ENCODE peak calls at places on chromosomes 2 and 18, in nine cellular contexts. T is heart left ventricle, M is aorta, V is SJSA1, C is cardiac muscle cell, H is HCT116, K is MM.1S, X is prostate gland, L is neuronal stem cell. W is an unnamed sample.

GRCh38 chr2:237603718-237604362 is 13.3 kb upstream of the RAB17 start:
- DNase-seq in T (peak; percentile 63), M (peak; percentile 66), V (peak; percentile 46), C (peak; percentile 85), H (no peak), K (peak; percentile 91), X (no peak), L (no peak), W (peak; percentile 57)

GRCh38 chr2:67572721-67573485 is 175.8 kb downstream of the ETAA1 start:
- DNase-seq in T (no peak), M (peak; percentile 48), V (no peak), C (no peak), H (no peak), K (no peak), X (peak; percentile 51), L (no peak), W (peak; percentile 55)

GRCh38 chr18:9753863-9754262 is 45.8 kb downstream of the RAB31 start:
- DNase-seq in T (no peak), M (no peak), V (no peak), C (no peak), H (no peak), K (no peak), X (no peak), L (no peak), W (no peak)

GRCh38 chr2:98445708-98446577 is 1.3 kb downstream of the INPP4A start:
- DNase-seq in T (no peak), M (peak; percentile 40), V (no peak), C (no peak), H (no peak), K (peak; percentile 74), X (no peak), L (no peak), W (no peak)

GRCh38 chr2:204407209-204408070 is 137.8 kb upstream of the PARD3B start:
- DNase-seq in T (no peak), M (no peak), V (peak; percentile 7), C (no peak), H (no peak), K (no peak), X (no peak), L (no peak), W (no peak)

GRCh38 chr2:36559221-36559942 is 38.6 kb downstream of the FEZ2 start:
- DNase-seq in T (no peak), M (no peak), V (no peak), C (no peak), H (no peak), K (no peak), X (no peak), L (no peak), W (no peak)

GRCh38 chr2:74902281-74902860 is 56.1 kb upstream of the POLE4 start:
- DNase-seq in T (no peak), M (no peak), V (no peak), C (no peak), H (no peak), K (no peak), X (no peak), L (no peak), W (no peak)

GRCh38 chr2:152405206-152406118 is 70.5 kb downstream of the FMNL2 start:
- DNase-seq in T (no peak), M (no peak), V (peak; percentile 67), C (no peak), H (peak; percentile 51), K (no peak), X (peak; percentile 47), L (no peak), W (peak; percentile 23)

GRCh38 chr2:96665083-96665569 is 22.6 kb downstream of the FER1L5 start:
- DNase-seq in T (no peak), M (peak; percentile 79), V (peak; percentile 87), C (peak; percentile 99), H (peak; percentile 15), K (no peak), X (peak; percentile 72), L (no peak), W (no peak)

GRCh38 chr18:57856128-57856527 is 53.0 kb upstream of the ATP8B1 start:
- DNase-seq in T (no peak), M (no peak), V (no peak), C (no peak), H (no peak), K (no peak), X (no peak), L (no peak), W (no peak)

GRCh38 chr2:207130958-207131521 is 34.7 kb downstream of the KLF7 start:
- DNase-seq in T (no peak), M (no peak), V (no peak), C (no peak), H (no peak), K (no peak), X (no peak), L (no peak), W (no peak)

GRCh38 chr2:129388870-129389269 is 590.6 kb upstream of the RAB6C start:
- DNase-seq in T (no peak), M (no peak), V (no peak), C (no peak), H (no peak), K (no peak), X (no peak), L (no peak), W (no peak)

GRCh38 chr2:39136799-39137198 is 15.9 kb upstream of the SOS1 start:
- DNase-seq in T (no peak), M (no peak), V (no peak), C (no peak), H (no peak), K (no peak), X (no peak), L (no peak), W (no peak)

GRCh38 chr2:38526195-38526594 is 76.5 kb downstream of the HNRNPLL start:
- DNase-seq in T (no peak), M (no peak), V (no peak), C (peak; percentile 86), H (no peak), K (no peak), X (no peak), L (no peak), W (no peak)

GRCh38 chr18:56461151-56461550 is 177.2 kb downstream of the TXNL1 start:
- DNase-seq in T (no peak), M (no peak), V (no peak), C (no peak), H (no peak), K (no peak), X (no peak), L (no peak), W (no peak)

GRCh38 chr2:96888082-96889011 is 18.5 kb upstream of the SEMA4C start:
- DNase-seq in T (no peak), M (no peak), V (no peak), C (no peak), H (no peak), K (no peak), X (peak; percentile 95), L (no peak), W (peak; percentile 80)

GRCh38 chr2:158740591-158740990 is 54.5 kb upstream of the DAPL1 start:
- DNase-seq in T (no peak), M (no peak), V (no peak), C (peak; percentile 85), H (no peak), K (no peak), X (no peak), L (no peak), W (no peak)

GRCh38 chr2:48508461-48509124 is 21.4 kb upstream of the STON1 start:
- DNase-seq in T (no peak), M (no peak), V (peak; percentile 64), C (peak; percentile 80), H (no peak), K (no peak), X (peak; percentile 21), L (peak; percentile 50), W (no peak)

GRCh38 chr2:161113693-161114417 is 46.4 kb upstream of the TANK start:
- DNase-seq in T (no peak), M (no peak), V (no peak), C (no peak), H (no peak), K (no peak), X (no peak), L (no peak), W (no peak)

GRCh38 chr2:121722479-121722878 is 14.2 kb downstream of the NIFK start:
- DNase-seq in T (no peak), M (no peak), V (peak; percentile 34), C (peak; percentile 19), H (no peak), K (no peak), X (no peak), L (no peak), W (no peak)

GRCh38 chr2:212299943-212300342 is 238.7 kb downstream of the ERBB4 start:
- DNase-seq in T (no peak), M (no peak), V (no peak), C (no peak), H (no peak), K (no peak), X (no peak), L (no peak), W (no peak)

GRCh38 chr2:196376984-196377877 is 205.9 kb upstream of the STK17B start:
- DNase-seq in T (no peak), M (no peak), V (no peak), C (peak; percentile 75), H (no peak), K (no peak), X (no peak), L (no peak), W (no peak)

GRCh38 chr2:69082430-69082997 is 69.5 kb downstream of the ANTXR1 start:
- DNase-seq in T (peak; percentile 29), M (peak; percentile 81), V (peak; percentile 95), C (peak; percentile 91), H (no peak), K (no peak), X (peak; percentile 47), L (no peak), W (peak; percentile 37)
- H3K4me3 ChIP-seq in T (no peak overlapping the region), M (no peak overlapping the region), V (no peak overlapping the region), C (no peak overlapping the region), H (no peak overlapping the region), K (no peak overlapping the region), X (no peak overlapping the region), L (no peak overlapping the region), W (no peak overlapping the region)

GRCh38 chr2:69618362-69618761 is 25.2 kb downstream of the AAK1 start:
- DNase-seq in T (no peak), M (peak; percentile 58), V (peak; percentile 26), C (peak; percentile 34), H (no peak), K (no peak), X (no peak), L (no peak), W (no peak)
- H3K4me1 ChIP-seq in T (peaks cover 24% of the 10 kb centered on the region), M (peaks cover 2% of the 10 kb centered on the region), V (peaks cover 44% of the 10 kb centered on the region), C (peaks cover 33% of the 10 kb centered on the region), H (peaks cover 28% of the 10 kb centered on the region), K (peaks cover 27% of the 10 kb centered on the region), X (no peaks in the 10 kb centered on the region), L (no peaks in the 10 kb centered on the region), W (no peaks in the 10 kb centered on the region)

GRCh38 chr2:130728549-130729310 is at the start of gene GPR148:
- DNase-seq in T (no peak), M (no peak), V (no peak), C (no peak), H (no peak), K (no peak), X (no peak), L (no peak), W (no peak)
- H3K4me3 ChIP-seq in T (peak within 1 kb of the TSS; percentile 62), M (no peak within 1 kb of the TSS), V (no peak within 1 kb of the TSS), C (peak within 1 kb of the TSS; percentile 34), H (peak within 1 kb of the TSS; percentile 53), K (peak within 1 kb of the TSS; percentile 65), X (peak within 1 kb of the TSS; percentile 44), L (peak within 1 kb of the TSS; percentile 77), W (peak within 1 kb of the TSS; percentile 33)

DNA sequence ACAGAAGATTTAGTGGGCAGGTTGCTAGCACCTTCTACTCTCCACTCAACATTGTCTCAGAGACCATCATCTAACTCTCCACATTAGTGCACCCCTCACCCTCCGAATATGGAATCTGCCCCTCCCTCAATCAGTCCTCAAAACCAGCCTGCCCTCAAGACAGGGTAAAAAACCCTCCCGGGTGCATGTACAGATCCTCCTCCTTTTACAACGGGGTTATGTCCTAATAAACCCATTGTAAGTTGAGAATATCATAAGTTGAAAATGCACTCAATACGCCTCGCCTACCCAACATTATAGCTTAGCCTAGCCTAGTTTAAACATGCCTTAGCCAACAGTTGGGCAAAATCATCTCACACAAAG is 183.8 kb upstream of the ARL4C start:
- DNase-seq in T (no peak), M (no peak), V (no peak), C (no peak), H (no peak), K (no peak), X (no peak), L (no peak), W (no peak)
- H3K4me1 ChIP-seq in T (no peaks in the 10 kb centered on the region), M (peaks cover 3% of the 10 kb centered on the region), V (peaks cover 76% of the 10 kb centered on the region), C (peaks cover 5% of the 10 kb centered on the region), H (peaks cover 32% of the 10 kb centered on the region), K (no peaks in the 10 kb centered on the region), X (peaks cover 3% of the 10 kb centered on the region), L (peaks cover 20% of the 10 kb centered on the region), W (no peaks in the 10 kb centered on the region)

W was measured in colonic mucosa.